ENCODE peak calls at places on chromosomes 11 and 22, in six cellular contexts. C is fibroblast of lung, A is Peyer's patch, S is tibial nerve, B is Panc1, T is transverse colon. H is an unnamed sample.
A peak's percentile ranks its signal among the peaks of the same experiment; 100 is the strongest.

GRCh38 chr11:61718046-61718531 is 34.3 kb upstream of the MYRF start:
- DNase-seq in C (no peak), A (no peak), S (no peak), B (no peak), T (peak; percentile 46), H (no peak)

GRCh38 chr11:1840780-1841480 is 2.1 kb downstream of the TNNI2 start:
- DNase-seq in C (no peak), A (peak; percentile 46), S (no peak), B (no peak), T (no peak), H (no peak)

GRCh38 chr11:78350646-78351165 is 66.9 kb downstream of the GAB2 start:
- DNase-seq in C (peak; percentile 64), A (no peak), S (peak; percentile 39), B (no peak), T (no peak), H (no peak)

GRCh38 chr11:65381721-65382035 is 768 bp downstream of the SLC25A45 start:
- DNase-seq in C (peak; percentile 58), A (no peak), S (peak; percentile 51), B (peak; percentile 12), T (no peak), H (no peak)

GRCh38 chr11:46597609-46598219 is 3.9 kb upstream of the AMBRA1 start:
- DNase-seq in C (no peak), A (no peak), S (no peak), B (no peak), T (no peak), H (no peak)

GRCh38 chr11:44243086-44243485 is 66.9 kb downstream of the ALX4 start:
- DNase-seq in C (no peak), A (no peak), S (no peak), B (no peak), T (no peak), H (no peak)

GRCh38 chr11:34135439-34135838 is 30.0 kb downstream of the NAT10 start:
- DNase-seq in C (no peak), A (no peak), S (no peak), B (no peak), T (no peak), H (no peak)

GRCh38 chr11:86488553-86488952 is 113.9 kb downstream of the CCDC81 start:
- DNase-seq in C (no peak), A (no peak), S (no peak), B (no peak), T (no peak), H (no peak)

GRCh38 chr22:43789452-43789851 is 22.7 kb downstream of the EFCAB6 start:
- DNase-seq in C (peak; percentile 87), A (no peak), S (no peak), B (no peak), T (peak; percentile 29), H (no peak)

GRCh38 chr11:60193687-60194433 is 11.0 kb upstream of the MS4A6A start:
- DNase-seq in C (peak; percentile 11), A (no peak), S (peak; percentile 77), B (peak; percentile 42), T (peak; percentile 54), H (peak; percentile 69)
- H3K4me1 ChIP-seq in C (no peaks in the 10 kb centered on the region), A (no peaks in the 10 kb centered on the region), S (no peaks in the 10 kb centered on the region), B (no peaks in the 10 kb centered on the region), T (no peaks in the 10 kb centered on the region), H (no peaks in the 10 kb centered on the region)

GRCh38 chr22:37107779-37108621 is 1.5 kb downstream of the TMPRSS6 start:
- DNase-seq in C (no peak), A (no peak), S (no peak), B (no peak), T (no peak), H (no peak)
- H3K27ac ChIP-seq in C (no peak overlapping the region), A (no peak overlapping the region), S (no peak overlapping the region), B (no peak overlapping the region), T (no peak overlapping the region), H (no peak overlapping the region)

DNA sequence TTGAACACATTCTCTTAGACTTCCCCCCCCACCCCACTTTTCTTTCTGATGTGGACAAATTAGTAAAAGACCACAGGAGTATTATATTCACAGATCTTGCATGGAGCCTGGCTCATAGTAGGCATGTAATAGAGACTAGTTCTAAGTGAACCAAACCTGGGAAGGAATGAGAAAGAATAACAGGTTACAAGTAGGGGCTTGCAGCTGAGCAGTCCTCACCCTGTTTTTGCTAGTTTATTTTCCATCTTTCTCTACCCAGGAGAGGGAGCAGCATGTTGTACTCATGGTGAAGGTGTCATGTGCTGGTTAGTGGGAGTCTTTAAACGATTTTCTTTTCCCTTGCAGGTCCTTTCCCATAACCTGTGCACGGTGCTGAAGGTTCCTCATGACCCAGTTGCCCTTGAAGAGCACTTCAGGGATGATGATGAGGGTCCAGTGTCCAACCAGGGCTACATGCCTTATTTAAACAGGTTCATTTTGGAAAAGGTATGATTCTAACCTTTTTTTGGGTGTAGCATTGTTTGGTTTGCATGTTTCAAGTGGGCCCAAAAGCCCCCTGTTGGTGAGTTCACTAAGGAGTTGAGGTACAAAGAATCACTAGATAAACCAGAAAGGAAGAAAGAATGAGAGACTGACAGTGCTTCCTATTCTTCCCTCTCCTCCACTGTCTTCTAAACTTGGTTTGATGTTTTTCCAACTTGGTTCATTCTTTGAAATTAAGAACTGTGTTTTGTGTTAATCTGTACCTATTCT is 30.1 kb downstream of the SWAP70 start:
- DNase-seq in C (no peak), A (no peak), S (no peak), B (no peak), T (no peak), H (no peak)
- H3K4me3 ChIP-seq in C (no peak overlapping the region), A (no peak overlapping the region), S (no peak overlapping the region), B (no peak overlapping the region), T (no peak overlapping the region), H (no peak overlapping the region)

GRCh38 chr22:17982572-17983141 is 41.7 kb downstream of the MICAL3 start:
- DNase-seq in C (no peak), A (no peak), S (no peak), B (no peak), T (no peak), H (no peak)

GRCh38 chr22:17978027-17978426 is 46.3 kb downstream of the MICAL3 start:
- DNase-seq in C (no peak), A (no peak), S (no peak), B (no peak), T (no peak), H (no peak)

GRCh38 chr22:17981497-17981896 is 42.9 kb downstream of the MICAL3 start:
- DNase-seq in C (no peak), A (no peak), S (no peak), B (no peak), T (no peak), H (no peak)

GRCh38 chr22:17980638-17981051 is 43.7 kb downstream of the MICAL3 start:
- DNase-seq in C (peak; percentile 47), A (peak; percentile 86), S (peak; percentile 20), B (no peak), T (peak; percentile 81), H (no peak)

DNA sequence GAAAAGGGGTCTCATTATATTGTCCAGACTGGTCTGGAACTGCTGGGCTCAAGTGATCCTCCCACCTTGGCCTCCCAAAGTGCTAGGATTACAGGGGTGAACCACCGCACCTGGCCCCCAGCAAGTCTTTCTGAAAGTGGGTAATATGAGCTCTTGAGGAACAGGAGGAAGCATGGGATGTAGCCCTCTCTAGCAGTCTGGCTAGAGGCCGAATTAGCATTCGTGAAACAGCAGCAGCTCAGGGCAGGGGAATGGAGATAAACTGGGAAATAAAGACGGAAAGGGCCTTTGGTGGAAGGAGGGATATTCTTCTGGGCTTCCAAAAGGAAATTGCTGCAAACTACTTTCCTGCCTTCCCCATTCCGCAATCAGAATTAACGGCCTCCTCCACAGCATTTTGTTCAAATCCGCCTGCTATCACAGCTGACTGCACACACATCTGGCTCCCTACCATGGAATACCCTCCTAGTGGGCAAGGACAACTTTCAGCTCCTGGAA is 44.3 kb downstream of the MICAL3 start:
- DNase-seq in C (no peak), A (no peak), S (no peak), B (no peak), T (no peak), H (no peak)
- H3K4me1 ChIP-seq in C (peaks cover 8% of the 10 kb centered on the region), A (peaks cover 13% of the 10 kb centered on the region), S (no peaks in the 10 kb centered on the region), B (peaks cover 15% of the 10 kb centered on the region), T (peaks cover 13% of the 10 kb centered on the region), H (no peaks in the 10 kb centered on the region)

DNA sequence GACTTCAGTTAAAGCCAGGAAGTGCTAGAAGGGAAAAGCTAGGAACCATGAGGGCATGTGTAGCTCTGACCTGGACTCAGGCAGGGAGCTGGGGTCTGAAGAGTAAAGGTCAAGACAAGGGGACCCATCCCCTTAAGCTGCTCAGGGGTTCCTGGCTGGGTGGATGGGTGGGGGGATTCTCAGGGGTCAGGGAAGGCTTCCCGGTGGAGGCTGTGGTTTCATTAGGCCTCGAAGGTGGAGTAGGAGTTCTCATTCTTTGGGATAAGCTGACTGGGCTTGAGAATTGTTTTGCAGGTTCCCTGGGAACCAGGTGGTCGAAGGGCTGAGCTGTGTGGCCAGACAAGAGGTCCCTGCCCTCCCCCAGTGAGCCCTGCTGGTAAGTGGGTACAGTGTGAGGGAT is 1.2 kb downstream of the PHETA2 start:
- DNase-seq in C (no peak), A (no peak), S (no peak), B (no peak), T (no peak), H (no peak)
- H3K27ac ChIP-seq in C (no peak overlapping the region), A (peak overlapping the region; percentile 81), S (peak overlapping the region; percentile 93), B (no peak overlapping the region), T (peak overlapping the region; percentile 92), H (peak overlapping the region; percentile 87)

GRCh38 chr11:114161486-114162250 is 102.2 kb downstream of the ZBTB16 start:
- DNase-seq in C (no peak), A (no peak), S (no peak), B (no peak), T (no peak), H (no peak)

GRCh38 chr11:114163830-114164401 is 104.4 kb downstream of the ZBTB16 start:
- DNase-seq in C (peak; percentile 82), A (no peak), S (peak; percentile 74), B (no peak), T (peak; percentile 52), H (no peak)

GRCh38 chr11:114164546-114164945 is 105.0 kb downstream of the ZBTB16 start:
- DNase-seq in C (no peak), A (no peak), S (no peak), B (no peak), T (no peak), H (no peak)

GRCh38 chr11:114163231-114163631 is 103.7 kb downstream of the ZBTB16 start:
- DNase-seq in C (no peak), A (no peak), S (peak; percentile 73), B (no peak), T (no peak), H (no peak)

DNA sequence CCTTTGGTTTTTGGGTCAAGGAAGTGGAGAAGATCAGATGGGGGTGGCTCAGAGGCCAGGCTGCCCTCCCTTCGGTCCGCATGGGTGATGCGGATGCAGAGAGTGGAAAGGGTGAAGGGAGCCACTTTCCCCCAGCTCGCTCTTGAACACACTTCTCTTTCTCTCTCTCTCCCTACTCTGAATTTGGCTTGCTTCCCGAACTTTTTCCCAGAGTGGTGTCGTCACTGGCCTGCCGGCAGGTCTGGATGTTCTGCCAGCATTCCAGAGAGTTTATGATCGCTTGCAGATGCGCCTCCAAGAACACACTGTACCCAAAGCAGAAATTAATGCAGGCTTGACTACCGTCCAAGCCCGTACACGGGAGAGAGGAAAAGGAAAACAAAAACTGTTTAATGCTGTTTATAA is 103.2 kb downstream of the ZBTB16 start:
- DNase-seq in C (peak; percentile 100), A (peak; percentile 85), S (peak; percentile 97), B (no peak), T (peak; percentile 92), H (peak; percentile 84)
- H3K4me3 ChIP-seq in C (no peak overlapping the region), A (no peak overlapping the region), S (no peak overlapping the region), B (peak overlapping the region; percentile 14), T (peak overlapping the region; percentile 10), H (peak overlapping the region; percentile 26)

H was measured in ascending aorta.